ENCODE peak calls at places on chromosomes 4 and X, in eight cellular contexts. T is GM12878, A is right atrium auricular region, M is colonic mucosa, R is hepatocyte, G is astrocyte, I is psoas muscle, Z is tibial nerve. L is an unnamed sample.

GRCh38 chr4:175758595-175758994 is 53.5 kb downstream of the GPM6A start:
- DNase-seq in A (no peak), T (no peak), G (no peak), R (no peak), I (no peak), Z (no peak), M (no peak), L (no peak)

GRCh38 chrX:141701081-141701480 is 2.5 kb upstream of the SPANXD start:
- DNase-seq in A (no peak), R (no peak), G (peak; percentile 61), Z (no peak), T (no peak), M (no peak), I (no peak), L (no peak)

GRCh38 chr4:142238589-142238988 is 602.2 kb downstream of the IL15 start:
- DNase-seq in T (no peak), G (peak; percentile 53), Z (no peak), R (no peak), M (no peak), I (no peak), A (no peak), L (no peak)

GRCh38 chr4:107930821-107931774 is at the start of gene CYP2U1:
- DNase-seq in R (peak; percentile 90), A (peak; percentile 88), I (peak; percentile 93), Z (peak; percentile 81), G (peak; percentile 57), T (no peak), M (peak; percentile 86), L (peak; percentile 91)

GRCh38 chr4:7063362-7063761 is 4.5 kb downstream of the GRPEL1 start:
- DNase-seq in M (no peak), G (no peak), Z (no peak), I (no peak), T (no peak), R (no peak), A (no peak), L (no peak)

GRCh38 chr4:52997132-52997416 is 135.0 kb downstream of the RASL11B start:
- DNase-seq in G (peak; percentile 39), Z (no peak), M (no peak), I (no peak), R (no peak), T (no peak), A (no peak), L (no peak)

GRCh38 chr4:13325744-13326143 is 158.4 kb downstream of the RAB28 start:
- DNase-seq in I (no peak), T (no peak), A (no peak), R (no peak), M (no peak), G (no peak), Z (no peak), L (no peak)

GRCh38 chr4:141599853-141600252 is 36.5 kb upstream of the IL15 start:
- DNase-seq in R (no peak), I (no peak), T (no peak), M (no peak), G (no peak), Z (no peak), A (no peak), L (no peak)

GRCh38 chr4:5079581-5079980 is 28.3 kb downstream of the STK32B start:
- DNase-seq in M (no peak), A (no peak), T (no peak), Z (no peak), I (no peak), G (peak; percentile 36), R (no peak), L (no peak)

GRCh38 chrX:149473966-149474365 is 31.1 kb downstream of the IDS start:
- DNase-seq in M (no peak), R (no peak), T (no peak), A (no peak), I (no peak), G (no peak), Z (no peak), L (no peak)

GRCh38 chrX:149472620-149473019 is 32.5 kb downstream of the IDS start:
- DNase-seq in A (no peak), R (no peak), G (no peak), T (no peak), I (no peak), Z (no peak), M (no peak), L (no peak)

GRCh38 chrX:149473092-149473491 is 32.0 kb downstream of the IDS start:
- DNase-seq in G (no peak), M (no peak), A (no peak), Z (no peak), R (no peak), T (no peak), I (no peak), L (no peak)

GRCh38 chrX:149470960-149471359 is 34.1 kb downstream of the IDS start:
- DNase-seq in T (no peak), M (peak; percentile 67), Z (peak; percentile 46), I (peak; percentile 86), G (no peak), R (peak; percentile 81), A (peak; percentile 80), L (peak; percentile 80)

GRCh38 chrX:149476513-149476912 is 28.6 kb downstream of the IDS start:
- DNase-seq in M (no peak), G (no peak), Z (no peak), A (no peak), I (no peak), R (no peak), T (no peak), L (no peak)
- H3K36me3 ChIP-seq in M (no peaks in the 10 kb centered on the region), G (peaks cover 3% of the 10 kb centered on the region), Z (no peaks in the 10 kb centered on the region), A (no peaks in the 10 kb centered on the region), I (peaks cover 7% of the 10 kb centered on the region), R (no peaks in the 10 kb centered on the region), T (no peaks in the 10 kb centered on the region), L (peaks cover 25% of the 10 kb centered on the region)

DNA sequence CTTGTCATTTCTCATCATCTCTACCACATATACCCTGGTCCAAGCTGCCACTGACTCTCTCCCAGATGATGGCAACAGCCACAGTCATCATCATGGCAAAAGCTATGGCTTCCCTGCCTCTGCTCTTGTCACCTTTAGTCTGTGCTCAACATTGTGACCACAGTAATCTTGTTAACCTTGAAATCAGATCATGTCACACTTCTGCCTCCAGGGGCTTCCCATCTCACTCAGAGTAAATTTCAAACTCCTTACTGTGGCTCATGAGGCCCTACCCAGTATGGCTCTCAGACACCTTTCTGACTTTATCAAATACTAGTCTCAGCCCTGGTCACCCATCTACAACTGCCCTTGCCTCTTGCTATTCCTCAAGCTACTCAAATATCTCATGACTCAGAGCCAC is 41.2 kb upstream of the STIM2 start:
- DNase-seq in Z (no peak), M (no peak), A (no peak), R (no peak), T (no peak), G (no peak), I (no peak), L (no peak)
- TF ChIP-seq CTCF in Z (no peak), M (no peak), A (no peak), R (no peak), T (no peak), G (no peak), I (no peak), L (no peak)

DNA sequence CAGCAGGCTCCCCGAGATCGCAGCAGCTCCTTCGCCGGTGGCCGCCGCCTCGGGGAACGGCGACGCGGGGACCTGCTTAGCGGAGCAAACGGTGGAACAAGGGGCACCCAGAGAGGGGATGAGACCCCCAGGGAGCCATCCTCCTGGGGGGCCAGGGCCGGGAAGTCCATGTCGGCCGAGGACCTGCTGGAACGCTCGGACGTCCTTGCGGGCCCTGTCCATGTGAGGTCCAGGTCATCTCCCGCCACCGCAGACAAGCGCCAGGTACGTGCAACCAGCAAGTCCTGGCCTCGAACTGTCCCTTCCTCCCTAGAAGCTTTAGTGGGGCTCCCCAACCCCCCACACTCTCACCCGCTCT is 156.3 kb downstream of the SOWAHB start:
- DNase-seq in I (no peak), R (no peak), Z (no peak), A (no peak), M (no peak), G (no peak), T (no peak), L (no peak)
- H3K36me3 ChIP-seq in I (no peaks in the 10 kb centered on the region), R (no peaks in the 10 kb centered on the region), Z (no peaks in the 10 kb centered on the region), A (peaks cover 12% of the 10 kb centered on the region), M (no peaks in the 10 kb centered on the region), G (peaks cover 8% of the 10 kb centered on the region), T (no peaks in the 10 kb centered on the region), L (peaks cover 3% of the 10 kb centered on the region)

GRCh38 chr4:153292897-153293674 is 51.4 kb upstream of the MND1 start:
- DNase-seq in G (no peak), M (no peak), T (no peak), R (no peak), Z (no peak), A (no peak), I (no peak), L (no peak)

GRCh38 chr4:153293675-153294057 is 50.8 kb upstream of the MND1 start:
- DNase-seq in Z (no peak), R (no peak), T (no peak), A (no peak), G (no peak), M (no peak), I (no peak), L (no peak)

GRCh38 chr4:153291562-153291961 is 52.9 kb upstream of the MND1 start:
- DNase-seq in Z (no peak), I (no peak), R (no peak), T (no peak), A (no peak), M (no peak), G (no peak), L (no peak)

GRCh38 chr4:153294631-153295030 is 49.9 kb upstream of the MND1 start:
- DNase-seq in M (no peak), I (no peak), G (peak; percentile 23), T (no peak), R (no peak), A (no peak), Z (no peak), L (no peak)

GRCh38 chr4:153290134-153290533 is 54.4 kb upstream of the MND1 start:
- DNase-seq in A (no peak), I (no peak), M (no peak), R (no peak), Z (no peak), G (no peak), T (no peak), L (no peak)
- TF ChIP-seq CTCF in A (no peak), I (no peak), M (no peak), R (no peak), Z (no peak), G (no peak), T (no peak), L (no peak)

DNA sequence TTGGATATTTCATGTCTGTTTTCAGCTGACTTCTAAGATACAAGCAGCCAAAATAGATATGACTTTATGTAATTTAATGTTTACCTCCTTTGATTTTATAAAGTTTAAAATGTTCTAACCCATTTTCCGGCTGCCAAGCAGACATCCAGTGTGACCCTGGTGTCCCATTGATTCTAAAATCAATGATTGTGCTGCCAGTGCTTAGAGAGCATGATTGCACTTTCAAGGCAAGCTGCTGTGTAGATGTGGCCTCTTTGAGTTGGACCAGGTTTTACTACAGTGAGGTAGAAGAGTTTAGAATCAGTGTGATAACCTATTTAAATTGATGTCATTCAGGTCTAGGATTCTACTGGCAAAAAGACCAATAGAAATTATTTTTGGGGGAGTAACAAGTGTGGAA is 730.9 kb downstream of the STPG2 start:
- DNase-seq in R (no peak), I (no peak), M (no peak), G (no peak), T (no peak), Z (no peak), A (no peak), L (no peak)
- H3K36me3 ChIP-seq in R (no peaks in the 10 kb centered on the region), I (no peaks in the 10 kb centered on the region), M (no peaks in the 10 kb centered on the region), G (no peaks in the 10 kb centered on the region), T (no peaks in the 10 kb centered on the region), Z (no peaks in the 10 kb centered on the region), A (no peaks in the 10 kb centered on the region), L (no peaks in the 10 kb centered on the region)

L was measured in lower lobe of right lung.